ENCODE peak calls at places on chromosome 1, in six cellular contexts. S is activated T-helper 1 cell treated with anti-CD3 and anti-CD28 coated beads, Interleukin-12 subunit alpha, Interleukin-12 subunit beta, Interleukin-2, Interleukin-4 antibody, amounts not matched to agents 30 ng/mL and 10 ng/mL and 1 ng/mL, durations not matched to agents 14 hours and 24 hours and 36 hours; U is AG08396; I is endodermal cell; T is upper lobe of right lung; V is AG10803. Z is an unnamed sample.

GRCh38 chr1:6489799-6490180 is 1.7 kb downstream of the PLEKHG5 start:
- DNase-seq in S (peak), U (peak), I (peak), T (peak), V (peak), Z (peak)

GRCh38 chr1:59570524-59570923 is 244.2 kb upstream of the HOOK1 start:
- DNase-seq in S (peak), U (no peak), I (no peak), T (no peak), V (no peak), Z (peak)

GRCh38 chr1:98102369-98103030 is 181.7 kb upstream of the DPYD start:
- DNase-seq in S (no peak), U (no peak), I (no peak), T (no peak), V (peak), Z (no peak)

GRCh38 chr1:185420588-185421081 is 103.6 kb upstream of the IVNS1ABP start:
- DNase-seq in S (peak), U (no peak), I (no peak), T (no peak), V (no peak), Z (no peak)

GRCh38 chr1:161905269-161905884 is 118.3 kb downstream of the OLFML2B start:
- DNase-seq in S (no peak), U (no peak), I (peak), T (no peak), V (peak), Z (no peak)

GRCh38 chr1:205199090-205199930 is 12.2 kb downstream of the DSTYK start:
- DNase-seq in S (peak), U (no peak), I (no peak), T (no peak), V (peak), Z (peak)

GRCh38 chr1:5053744-5054143 is 399.3 kb downstream of the AJAP1 start:
- DNase-seq in S (no peak), U (no peak), I (peak), T (no peak), V (no peak), Z (no peak)

GRCh38 chr1:77996734-77997133 is 8.0 kb upstream of the DNAJB4 start:
- DNase-seq in S (no peak), U (no peak), I (no peak), T (no peak), V (no peak), Z (no peak)

GRCh38 chr1:48442864-48443619 is 29.0 kb downstream of the SPATA6 start:
- DNase-seq in S (no peak), U (no peak), I (peak), T (no peak), V (no peak), Z (no peak)

GRCh38 chr1:175152006-175152652 is 40.4 kb downstream of the KIAA0040 start:
- DNase-seq in S (peak), U (peak), I (peak), T (no peak), V (peak), Z (peak)

GRCh38 chr1:238345837-238346236 is 455.1 kb upstream of the ZP4 start:
- DNase-seq in S (no peak), U (no peak), I (no peak), T (no peak), V (no peak), Z (no peak)

GRCh38 chr1:115327270-115327669 is 10.8 kb downstream of the NGF start:
- DNase-seq in S (no peak), U (no peak), I (no peak), T (no peak), V (peak), Z (no peak)

GRCh38 chr1:21335750-21336168 is 45.5 kb upstream of the ECE1 start:
- DNase-seq in S (no peak), U (no peak), I (no peak), T (no peak), V (no peak), Z (no peak)

GRCh38 chr1:235533476-235534168 is 29.4 kb upstream of the B3GALNT2 start:
- DNase-seq in S (no peak), U (no peak), I (no peak), T (no peak), V (no peak), Z (no peak)

GRCh38 chr1:55447488-55447887 is 232.3 kb upstream of the USP24 start:
- DNase-seq in S (no peak), U (no peak), I (no peak), T (no peak), V (no peak), Z (no peak)

GRCh38 chr1:168945870-168946269 is 160.6 kb upstream of the ATP1B1 start:
- DNase-seq in S (no peak), U (no peak), I (no peak), T (no peak), V (no peak), Z (no peak)

GRCh38 chr1:103326595-103326994 is 198.9 kb upstream of the RNPC3 start:
- DNase-seq in S (no peak), U (no peak), I (no peak), T (no peak), V (no peak), Z (no peak)

GRCh38 chr1:230145953-230146476 is 79.0 kb downstream of the GALNT2 start:
- DNase-seq in S (no peak), U (no peak), I (no peak), T (no peak), V (no peak), Z (no peak)

GRCh38 chr1:203342192-203342940 is 8.6 kb downstream of the FMOD start:
- DNase-seq in S (peak), U (peak), I (peak), T (no peak), V (peak), Z (peak)

GRCh38 chr1:17427696-17428660 is 11.5 kb downstream of the RCC2 start:
- DNase-seq in S (no peak), U (no peak), I (no peak), T (no peak), V (no peak), Z (no peak)

GRCh38 chr1:21536223-21536622 is 27.0 kb downstream of the ALPL start:
- DNase-seq in S (no peak), U (no peak), I (no peak), T (no peak), V (peak), Z (no peak)

Z was measured in activated T-cell treated with anti-CD3 and anti-CD28 coated beads, Interleukin-2, amount 50 U/mL, for 48 hours.